ENCODE peak calls at places on chromosomes 6 and 20, in four cellular contexts. M is right lobe of liver; J is CD8-positive, alpha-beta memory T cell; L is psoas muscle. R is an unnamed sample.

GRCh38 chr20:24780648-24781047 is 168.4 kb upstream of the CST7 start:
- DNase-seq in M (no peak), L (peak), J (no peak), R (no peak)

GRCh38 chr6:45376310-45377040 is 1.3 kb downstream of the SUPT3H start:
- DNase-seq in L (no peak), J (no peak), M (no peak), R (no peak)

GRCh38 chr6:28488916-28489365 is 26.7 kb downstream of the GPX6 start:
- DNase-seq in M (no peak), L (no peak), J (no peak), R (no peak)

GRCh38 chr20:10671221-10671849 is 2.5 kb downstream of the JAG1 start:
- DNase-seq in M (peak), L (no peak), J (no peak), R (peak)

GRCh38 chr6:132478697-132479096 is 34.2 kb downstream of the STX7 start:
- DNase-seq in M (no peak), L (no peak), J (no peak), R (no peak)

GRCh38 chr6:30441171-30441570 is 48.1 kb upstream of the HLA-E start:
- DNase-seq in L (no peak), J (no peak), M (no peak), R (no peak)

GRCh38 chr6:19193624-19194023 is 643.5 kb upstream of the ID4 start:
- DNase-seq in M (no peak), J (no peak), L (no peak), R (no peak)

GRCh38 chr20:53354314-53354713 is 239.3 kb downstream of the ZNF217 start:
- DNase-seq in L (no peak), M (no peak), J (no peak), R (no peak)

GRCh38 chr6:53066059-53066406 is 829 bp downstream of the FBXO9 start:
- DNase-seq in L (peak), M (peak), J (peak), R (no peak)

GRCh38 chr6:106442351-106442750 is 81.8 kb downstream of the CRYBG1 start:
- DNase-seq in L (no peak), J (no peak), M (no peak), R (no peak)

GRCh38 chr6:23357185-23357745 is 768.8 kb upstream of the NRSN1 start:
- DNase-seq in L (no peak), M (no peak), J (no peak), R (no peak)

GRCh38 chr20:57941121-57941522 is 231.3 kb upstream of the PMEPA1 start:
- DNase-seq in J (no peak), L (no peak), M (peak), R (no peak)

GRCh38 chr6:170247178-170247701 is 43.6 kb downstream of the DLL1 start:
- DNase-seq in L (no peak), J (no peak), M (no peak), R (no peak)

GRCh38 chr6:109441069-109441816 is 719 bp downstream of the SMPD2 start:
- DNase-seq in J (peak), M (peak), L (peak), R (no peak)

GRCh38 chr6:109445382-109445781 is 4.9 kb downstream of the SMPD2 start:
- DNase-seq in J (no peak), L (no peak), M (no peak), R (no peak)

GRCh38 chr6:109442393-109442924 is 1.9 kb downstream of the SMPD2 start:
- DNase-seq in M (no peak), J (no peak), L (no peak), R (no peak)

GRCh38 chr6:109443425-109443950 is 3.0 kb downstream of the SMPD2 start:
- DNase-seq in J (no peak), L (no peak), M (no peak), R (no peak)

GRCh38 chr6:109440325-109441068 is at the start of the genes PPIL6 and SMPD2:
- DNase-seq in J (peak), M (peak), L (peak), R (peak)
- H3K27ac ChIP-seq in J (peak), M (peak), L (peak), R (peak)

GRCh38 chr6:10613693-10614092 is 80.7 kb downstream of the C6orf52 start:
- DNase-seq in J (no peak), M (no peak), L (no peak), R (no peak)

GRCh38 chr6:10618409-10618808 is 76.0 kb downstream of the C6orf52 start:
- DNase-seq in L (no peak), J (no peak), M (no peak), R (no peak)

GRCh38 chr6:10615675-10616074 is 78.7 kb downstream of the C6orf52 start:
- DNase-seq in J (no peak), L (no peak), M (no peak), R (no peak)

GRCh38 chr6:10613077-10613476 is 81.3 kb downstream of the C6orf52 start:
- DNase-seq in J (no peak), L (no peak), M (no peak), R (no peak)

GRCh38 chr6:10617008-10617696 is 77.3 kb downstream of the C6orf52 start:
- DNase-seq in L (no peak), J (no peak), M (no peak), R (no peak)
- H3K27ac ChIP-seq in L (no peak), J (no peak), M (no peak), R (no peak)

GRCh38 chr6:148493374-148493773 is 150.7 kb downstream of the SASH1 start:
- DNase-seq in J (no peak), L (no peak), M (no peak), R (no peak)
- H3K27ac ChIP-seq in J (no peak), L (peak), M (no peak), R (peak)

DNA sequence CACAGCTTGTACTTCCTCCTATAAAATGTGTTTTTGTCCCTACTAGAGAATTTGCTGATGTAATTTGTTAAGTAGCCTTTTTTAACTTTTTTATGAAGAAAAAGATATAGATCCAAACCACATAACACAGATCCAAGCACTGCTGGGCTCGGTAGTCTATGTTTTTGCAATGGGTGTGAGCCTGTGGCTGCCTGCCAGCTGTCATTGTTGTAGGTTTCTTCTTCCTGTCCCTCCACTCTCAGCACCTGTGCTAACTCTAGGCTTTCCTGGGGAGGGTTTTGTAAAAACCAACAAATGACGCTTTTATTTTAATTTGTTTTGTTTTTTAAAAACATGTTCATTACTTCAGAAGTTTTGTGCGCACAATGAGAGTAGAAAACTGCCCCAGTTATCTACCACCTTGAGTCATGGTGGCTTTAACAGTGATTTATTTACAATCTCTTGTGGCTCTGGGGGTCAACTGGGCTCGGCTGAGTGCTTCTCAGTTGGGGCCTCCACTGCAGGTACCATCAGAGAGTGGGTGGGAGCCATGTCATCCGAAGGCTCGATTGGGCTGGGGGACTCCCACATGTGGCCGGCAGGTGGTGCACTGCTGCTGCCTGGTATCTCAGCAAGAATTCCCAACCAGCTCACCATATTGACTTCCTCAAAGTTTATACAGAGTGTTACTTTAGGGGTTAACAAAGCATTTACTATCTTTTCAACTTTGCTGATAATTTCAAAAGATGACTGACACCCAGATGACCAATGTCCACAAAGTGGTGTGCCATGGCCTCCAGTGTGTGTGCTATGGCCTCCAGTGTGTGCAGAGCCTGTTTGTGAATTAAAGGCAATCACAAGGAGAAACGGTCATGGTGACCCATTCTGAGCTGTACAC is 3.0 kb upstream of the CCR6 start:
- DNase-seq in M (no peak), L (no peak), J (peak), R (no peak)
- H3K27ac ChIP-seq in M (no peak), L (no peak), J (no peak), R (no peak)

GRCh38 chr6:157034433-157035230 is 257.5 kb downstream of the ARID1B start:
- DNase-seq in J (no peak), L (no peak), M (no peak), R (no peak)
- H3K27ac ChIP-seq in J (no peak), L (no peak), M (peak), R (peak)

GRCh38 chr20:51623255-51623654 is 80.7 kb upstream of the NFATC2 start:
- DNase-seq in J (no peak), L (no peak), M (no peak), R (no peak)
- H3K27ac ChIP-seq in J (no peak), L (no peak), M (no peak), R (no peak)

GRCh38 chr20:3930265-3931206 is 41.3 kb downstream of the PANK2 start:
- DNase-seq in M (no peak), L (no peak), J (no peak), R (no peak)

GRCh38 chr20:3929713-3930060 is 40.5 kb downstream of the PANK2 start:
- DNase-seq in L (no peak), J (no peak), M (no peak), R (no peak)

GRCh38 chr20:3933126-3933684 is 44.0 kb downstream of the PANK2 start:
- DNase-seq in J (no peak), L (no peak), M (no peak), R (no peak)

GRCh38 chr20:3932277-3933073 is 43.3 kb downstream of the PANK2 start:
- DNase-seq in M (no peak), J (no peak), L (no peak), R (no peak)

DNA sequence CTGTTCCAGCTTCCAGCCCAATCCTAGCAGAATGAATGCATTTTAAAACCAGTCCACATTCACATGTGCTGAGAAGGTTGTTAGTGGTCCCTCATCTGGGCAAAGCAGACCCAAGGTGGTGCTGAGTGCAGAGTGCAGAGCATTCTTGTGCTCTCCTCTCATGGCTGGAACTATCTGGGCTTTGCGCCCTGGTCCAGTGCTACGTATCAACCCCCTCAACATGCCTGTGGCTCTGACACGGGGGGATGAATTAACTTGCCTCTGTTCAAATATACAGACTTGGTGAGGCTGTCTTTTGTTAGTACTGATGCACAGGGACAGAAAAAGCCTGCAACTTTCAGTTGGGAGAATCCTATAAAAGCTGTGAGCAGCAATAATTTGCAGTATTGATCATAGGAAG is 42.5 kb downstream of the PANK2 start:
- DNase-seq in M (no peak), L (no peak), J (no peak), R (no peak)
- H3K27ac ChIP-seq in M (no peak), L (no peak), J (no peak), R (peak)

GRCh38 chr6:169070506-169071176 is 183.0 kb downstream of the THBS2 start:
- DNase-seq in M (no peak), L (peak), J (no peak), R (no peak)
- H3K27ac ChIP-seq in M (no peak), L (peak), J (no peak), R (no peak)

GRCh38 chr6:32118782-32119628 is 9.0 kb downstream of the ATF6B start:
- DNase-seq in J (peak), L (peak), M (peak), R (peak)
- H3K27ac ChIP-seq in J (no peak), L (no peak), M (no peak), R (peak)

DNA sequence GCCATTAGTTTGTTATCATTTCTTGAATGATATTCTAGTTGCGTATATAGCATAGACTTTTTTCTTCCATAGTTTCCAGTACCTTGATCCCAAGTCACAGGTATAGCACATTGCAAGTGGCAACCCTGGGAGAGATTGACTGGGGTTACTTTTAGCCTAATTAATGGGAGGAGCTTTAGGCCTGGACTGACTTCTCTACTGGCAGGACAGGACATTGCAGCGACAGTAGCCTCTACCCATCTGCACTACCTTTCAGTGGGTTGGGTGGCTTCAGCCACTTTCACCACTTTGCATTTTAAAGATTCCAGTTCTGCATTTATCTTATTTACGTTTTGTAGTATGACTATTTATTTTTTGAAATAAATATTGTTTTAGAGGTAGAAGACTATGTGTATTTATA is 320.3 kb downstream of the RIMS1 start:
- DNase-seq in L (no peak), J (no peak), M (no peak), R (no peak)
- H3K27ac ChIP-seq in L (no peak), J (no peak), M (no peak), R (no peak)

R was measured in substantia nigra.